ENCODE peak calls at places on chromosomes 4 and X, in five cellular contexts. One of them, this sample, is unnamed.

GRCh38 chr4:140152760-140153418 is 1.1 kb downstream of the MAML3 start:
- DNase-seq in IMR-90: peak
- DNase-seq in uterus: peak
- DNase-seq in body of pancreas: peak
- DNase-seq in GM12892: peak
- DNase-seq in this sample: no peak

GRCh38 chr4:28436191-28437080 is 1575.8 kb downstream of the STIM2 start:
- DNase-seq in IMR-90: peak
- DNase-seq in uterus: no peak
- DNase-seq in body of pancreas: no peak
- DNase-seq in GM12892: no peak
- DNase-seq in this sample: no peak

GRCh38 chrX:13764765-13765164 is 30.2 kb downstream of the OFD1 start:
- DNase-seq in IMR-90: no peak
- DNase-seq in uterus: no peak
- DNase-seq in body of pancreas: peak
- DNase-seq in GM12892: no peak
- DNase-seq in this sample: no peak

GRCh38 chrX:31522760-31523159 is 450.9 kb upstream of the FTHL17 start:
- DNase-seq in IMR-90: no peak
- DNase-seq in uterus: no peak
- DNase-seq in body of pancreas: no peak
- DNase-seq in GM12892: no peak
- DNase-seq in this sample: no peak

GRCh38 chrX:133608406-133608805 is 193.1 kb upstream of the GPC4 start:
- DNase-seq in IMR-90: peak
- DNase-seq in uterus: no peak
- DNase-seq in body of pancreas: no peak
- DNase-seq in GM12892: no peak
- DNase-seq in this sample: no peak

GRCh38 chr4:10866691-10867090 is 182.1 kb upstream of the CLNK start:
- DNase-seq in IMR-90: no peak
- DNase-seq in uterus: no peak
- DNase-seq in body of pancreas: no peak
- DNase-seq in GM12892: no peak
- DNase-seq in this sample: no peak

GRCh38 chrX:16610121-16610565 is 39.8 kb upstream of the S100G start:
- DNase-seq in IMR-90: peak
- DNase-seq in uterus: no peak
- DNase-seq in body of pancreas: no peak
- DNase-seq in GM12892: no peak
- DNase-seq in this sample: no peak

GRCh38 chrX:133297284-133297683 is 79.1 kb upstream of the TFDP3 start:
- DNase-seq in IMR-90: peak
- DNase-seq in uterus: no peak
- DNase-seq in body of pancreas: no peak
- DNase-seq in GM12892: no peak
- DNase-seq in this sample: peak

GRCh38 chr4:37628977-37629609 is 57.1 kb downstream of the RELL1 start:
- DNase-seq in IMR-90: peak
- DNase-seq in uterus: peak
- DNase-seq in body of pancreas: peak
- DNase-seq in GM12892: no peak
- DNase-seq in this sample: peak

GRCh38 chr4:150297861-150298474 is 219.7 kb downstream of the DCLK2 start:
- DNase-seq in IMR-90: peak
- DNase-seq in uterus: peak
- DNase-seq in body of pancreas: peak
- DNase-seq in GM12892: no peak
- DNase-seq in this sample: no peak

GRCh38 chrX:44529315-44529714 is 13.3 kb downstream of the FUNDC1 start:
- DNase-seq in IMR-90: peak
- DNase-seq in uterus: no peak
- DNase-seq in body of pancreas: no peak
- DNase-seq in GM12892: no peak
- DNase-seq in this sample: no peak

GRCh38 chr4:18052158-18052557 is 30.6 kb upstream of the LCORL start:
- DNase-seq in IMR-90: peak
- DNase-seq in uterus: no peak
- DNase-seq in body of pancreas: no peak
- DNase-seq in GM12892: no peak
- DNase-seq in this sample: no peak

GRCh38 chr4:18049446-18049845 is 27.9 kb upstream of the LCORL start:
- DNase-seq in IMR-90: peak
- DNase-seq in uterus: no peak
- DNase-seq in body of pancreas: no peak
- DNase-seq in GM12892: no peak
- DNase-seq in this sample: no peak

GRCh38 chr4:18050448-18050847 is 28.9 kb upstream of the LCORL start:
- DNase-seq in IMR-90: no peak
- DNase-seq in uterus: no peak
- DNase-seq in body of pancreas: no peak
- DNase-seq in GM12892: no peak
- DNase-seq in this sample: no peak

DNA sequence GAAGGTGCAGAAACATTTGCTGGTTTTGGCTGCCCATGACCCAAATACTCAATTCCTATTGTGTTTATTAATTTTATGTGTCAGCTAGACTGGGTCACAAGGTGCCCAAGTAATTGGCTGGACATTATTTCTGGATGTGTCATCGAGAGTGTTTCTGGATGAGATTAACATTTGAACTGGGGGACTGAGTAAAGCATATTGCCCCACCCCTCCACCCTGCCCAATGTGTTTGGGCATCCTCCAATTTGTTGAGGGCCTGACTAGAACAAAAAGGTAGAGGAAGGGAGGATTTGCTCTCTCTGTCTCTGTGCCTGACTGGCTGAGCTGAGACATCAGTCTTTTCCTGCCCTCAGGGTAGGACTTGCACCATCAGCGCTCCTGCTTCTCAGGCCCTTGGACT is 29.7 kb upstream of the LCORL start:
- DNase-seq in IMR-90: peak
- DNase-seq in uterus: no peak
- DNase-seq in body of pancreas: no peak
- DNase-seq in GM12892: no peak
- DNase-seq in this sample: no peak
- TF ChIP-seq POLR2A in IMR-90: no peak
- TF ChIP-seq POLR2A in uterus: no peak
- TF ChIP-seq POLR2A in body of pancreas: no peak
- TF ChIP-seq POLR2A in GM12892: no peak
- TF ChIP-seq POLR2A in this sample: no peak

GRCh38 chr4:41214158-41215146 is at the start of gene APBB2:
- DNase-seq in IMR-90: peak
- DNase-seq in uterus: peak
- DNase-seq in body of pancreas: peak
- DNase-seq in GM12892: peak
- DNase-seq in this sample: peak
- TF ChIP-seq POLR2A in IMR-90: peak
- TF ChIP-seq POLR2A in uterus: peak
- TF ChIP-seq POLR2A in body of pancreas: peak
- TF ChIP-seq POLR2A in GM12892: peak
- TF ChIP-seq POLR2A in this sample: peak

GRCh38 chr4:184651899-184652298 is 2.4 kb downstream of the PRIMPOL start:
- DNase-seq in IMR-90: no peak
- DNase-seq in uterus: no peak
- DNase-seq in body of pancreas: no peak
- DNase-seq in GM12892: no peak
- DNase-seq in this sample: no peak

GRCh38 chr4:184648220-184649025 is 824 bp downstream of the CASP3 start:
- DNase-seq in IMR-90: peak
- DNase-seq in uterus: peak
- DNase-seq in body of pancreas: peak
- DNase-seq in GM12892: no peak
- DNase-seq in this sample: no peak

GRCh38 chr4:184647391-184648101 is 1.7 kb downstream of the CASP3 start:
- DNase-seq in IMR-90: peak
- DNase-seq in uterus: no peak
- DNase-seq in body of pancreas: no peak
- DNase-seq in GM12892: no peak
- DNase-seq in this sample: no peak

GRCh38 chr4:184649971-184650855 is 675 bp downstream of the PRIMPOL start:
- DNase-seq in IMR-90: peak
- DNase-seq in uterus: no peak
- DNase-seq in body of pancreas: peak
- DNase-seq in GM12892: no peak
- DNase-seq in this sample: no peak

GRCh38 chr4:184649026-184649970 is at the start of the genes CASP3 and PRIMPOL:
- DNase-seq in IMR-90: peak
- DNase-seq in uterus: peak
- DNase-seq in body of pancreas: peak
- DNase-seq in GM12892: peak
- DNase-seq in this sample: peak
- TF ChIP-seq POLR2A in IMR-90: peak
- TF ChIP-seq POLR2A in uterus: peak
- TF ChIP-seq POLR2A in body of pancreas: peak
- TF ChIP-seq POLR2A in GM12892: peak
- TF ChIP-seq POLR2A in this sample: peak

GRCh38 chr4:19774690-19775256 is 476.9 kb upstream of the SLIT2 start:
- DNase-seq in IMR-90: peak
- DNase-seq in uterus: no peak
- DNase-seq in body of pancreas: no peak
- DNase-seq in GM12892: no peak
- DNase-seq in this sample: no peak
- TF ChIP-seq POLR2A in IMR-90: no peak
- TF ChIP-seq POLR2A in uterus: no peak
- TF ChIP-seq POLR2A in body of pancreas: no peak
- TF ChIP-seq POLR2A in GM12892: no peak
- TF ChIP-seq POLR2A in this sample: no peak

GRCh38 chrX:23668335-23668734 is 1.0 kb downstream of the PRDX4 start:
- DNase-seq in IMR-90: no peak
- DNase-seq in uterus: no peak
- DNase-seq in body of pancreas: no peak
- DNase-seq in GM12892: no peak
- DNase-seq in this sample: no peak

GRCh38 chrX:23662187-23662586 is 5.1 kb upstream of the PRDX4 start:
- DNase-seq in IMR-90: no peak
- DNase-seq in uterus: no peak
- DNase-seq in body of pancreas: no peak
- DNase-seq in GM12892: no peak
- DNase-seq in this sample: no peak

GRCh38 chrX:23666282-23666681 is 1.0 kb upstream of the PRDX4 start:
- DNase-seq in IMR-90: no peak
- DNase-seq in uterus: no peak
- DNase-seq in body of pancreas: no peak
- DNase-seq in GM12892: no peak
- DNase-seq in this sample: no peak

GRCh38 chrX:23662853-23663252 is 4.4 kb upstream of the PRDX4 start:
- DNase-seq in IMR-90: peak
- DNase-seq in uterus: no peak
- DNase-seq in body of pancreas: no peak
- DNase-seq in GM12892: no peak
- DNase-seq in this sample: no peak

GRCh38 chrX:23667239-23668177 is at the start of gene PRDX4:
- DNase-seq in IMR-90: peak
- DNase-seq in uterus: peak
- DNase-seq in body of pancreas: peak
- DNase-seq in GM12892: peak
- DNase-seq in this sample: peak
- TF ChIP-seq POLR2A in IMR-90: peak
- TF ChIP-seq POLR2A in uterus: peak
- TF ChIP-seq POLR2A in body of pancreas: peak
- TF ChIP-seq POLR2A in GM12892: peak
- TF ChIP-seq POLR2A in this sample: peak

GRCh38 chr4:47462799-47463234 is 685 bp downstream of the COMMD8 start:
- DNase-seq in IMR-90: peak
- DNase-seq in uterus: no peak
- DNase-seq in body of pancreas: no peak
- DNase-seq in GM12892: no peak
- DNase-seq in this sample: no peak

GRCh38 chr4:47468686-47469365 is 5.3 kb upstream of the COMMD8 start:
- DNase-seq in IMR-90: peak
- DNase-seq in uterus: no peak
- DNase-seq in body of pancreas: no peak
- DNase-seq in GM12892: no peak
- DNase-seq in this sample: no peak

GRCh38 chr4:47466061-47466785 is 2.7 kb upstream of the COMMD8 start:
- DNase-seq in IMR-90: no peak
- DNase-seq in uterus: no peak
- DNase-seq in body of pancreas: no peak
- DNase-seq in GM12892: no peak
- DNase-seq in this sample: no peak

GRCh38 chr4:47465008-47465407 is 1.5 kb upstream of the COMMD8 start:
- DNase-seq in IMR-90: no peak
- DNase-seq in uterus: no peak
- DNase-seq in body of pancreas: no peak
- DNase-seq in GM12892: peak
- DNase-seq in this sample: no peak

GRCh38 chr4:47463235-47463956 is at the start of gene COMMD8:
- DNase-seq in IMR-90: peak
- DNase-seq in uterus: peak
- DNase-seq in body of pancreas: peak
- DNase-seq in GM12892: peak
- DNase-seq in this sample: peak
- TF ChIP-seq POLR2A in IMR-90: peak
- TF ChIP-seq POLR2A in uterus: peak
- TF ChIP-seq POLR2A in body of pancreas: peak
- TF ChIP-seq POLR2A in GM12892: peak
- TF ChIP-seq POLR2A in this sample: peak

DNA sequence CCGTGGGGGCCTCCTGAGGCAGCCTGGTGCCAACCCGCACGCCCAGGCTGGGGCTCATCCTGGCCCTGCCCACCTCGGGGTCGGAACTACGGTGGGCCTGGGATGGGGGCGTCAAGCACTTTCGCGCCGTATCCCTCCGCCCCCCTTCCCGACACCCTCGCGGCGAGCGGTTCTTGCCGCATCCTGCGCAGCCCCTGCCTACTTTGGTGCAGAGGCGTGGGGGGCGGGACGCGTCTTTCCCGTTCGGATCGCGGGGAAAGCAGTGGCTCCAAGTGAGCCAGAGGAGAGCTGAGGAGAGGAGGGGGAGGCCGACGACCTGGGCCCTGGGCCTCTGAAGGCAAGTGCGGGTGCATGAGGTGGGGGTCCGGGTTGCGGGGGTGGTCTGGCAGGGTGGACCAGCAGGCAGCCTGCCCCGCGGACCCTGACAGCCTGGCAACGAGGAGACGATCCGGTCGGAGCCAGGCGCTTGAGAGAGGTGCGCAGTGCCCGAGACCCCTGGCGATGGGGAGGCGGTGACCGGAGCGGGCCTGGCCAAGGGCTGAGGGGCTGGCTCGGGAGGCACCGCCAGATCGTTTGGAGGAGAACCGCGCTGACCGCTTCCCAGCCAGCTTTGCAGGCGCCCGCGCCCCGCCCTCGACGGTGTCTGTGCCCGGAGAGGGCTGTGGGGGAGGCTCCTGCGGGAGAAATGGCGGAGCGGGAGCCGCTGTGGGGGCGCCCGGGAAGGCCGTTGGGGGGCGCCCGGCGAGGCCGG is at the start of gene GPRASP2:
- DNase-seq in IMR-90: no peak
- DNase-seq in uterus: peak
- DNase-seq in body of pancreas: peak
- DNase-seq in GM12892: no peak
- DNase-seq in this sample: peak
- TF ChIP-seq POLR2A in IMR-90: no peak
- TF ChIP-seq POLR2A in uterus: peak
- TF ChIP-seq POLR2A in body of pancreas: peak
- TF ChIP-seq POLR2A in GM12892: no peak
- TF ChIP-seq POLR2A in this sample: no peak

GRCh38 chr4:87009095-87009648 is 74.4 kb downstream of the AFF1 start:
- DNase-seq in IMR-90: no peak
- DNase-seq in uterus: no peak
- DNase-seq in body of pancreas: no peak
- DNase-seq in GM12892: no peak
- DNase-seq in this sample: no peak
- TF ChIP-seq POLR2A in IMR-90: no peak
- TF ChIP-seq POLR2A in uterus: no peak
- TF ChIP-seq POLR2A in body of pancreas: no peak
- TF ChIP-seq POLR2A in GM12892: no peak
- TF ChIP-seq POLR2A in this sample: no peak

This sample was measured in H54.